ENCODE peak calls at places on chromosomes 13 and 19, in six cellular contexts. One of them, this sample, is unnamed.

GRCh38 chr13:23610966-23611486 is 40.8 kb downstream of the TNFRSF19 start:
- DNase-seq in MV-4-11: peak
- DNase-seq in activated T-cell treated with anti-CD3 and anti-CD28 coated beads, Interleukin-2, amount 50 U/mL, for 48 hours: no peak
- DNase-seq in AG04450: no peak
- DNase-seq in stimulated activated CD4-positive, alpha-beta T cell treated with anti-CD3 and anti-CD28 coated beads, TNF-alpha, amount 100 ng/mL, for 48 hours: no peak
- DNase-seq in neural progenitor cell: no peak
- DNase-seq in this sample: no peak

GRCh38 chr19:12956446-12957388 is at the start of gene GADD45GIP1:
- DNase-seq in AG04450: no peak
- DNase-seq in MV-4-11: peak
- DNase-seq in activated T-cell treated with anti-CD3 and anti-CD28 coated beads, Interleukin-2, amount 50 U/mL, for 48 hours: peak
- DNase-seq in stimulated activated CD4-positive, alpha-beta T cell treated with anti-CD3 and anti-CD28 coated beads, TNF-alpha, amount 100 ng/mL, for 48 hours: peak
- DNase-seq in neural progenitor cell: peak
- DNase-seq in this sample: peak

GRCh38 chr19:42272535-42272897 is 3.5 kb downstream of the CIC start:
- DNase-seq in neural progenitor cell: no peak
- DNase-seq in stimulated activated CD4-positive, alpha-beta T cell treated with anti-CD3 and anti-CD28 coated beads, TNF-alpha, amount 100 ng/mL, for 48 hours: no peak
- DNase-seq in MV-4-11: no peak
- DNase-seq in AG04450: no peak
- DNase-seq in activated T-cell treated with anti-CD3 and anti-CD28 coated beads, Interleukin-2, amount 50 U/mL, for 48 hours: no peak
- DNase-seq in this sample: no peak

GRCh38 chr13:44389003-44389666 is 15.5 kb downstream of the SERP2 start:
- DNase-seq in AG04450: no peak
- DNase-seq in activated T-cell treated with anti-CD3 and anti-CD28 coated beads, Interleukin-2, amount 50 U/mL, for 48 hours: no peak
- DNase-seq in neural progenitor cell: peak
- DNase-seq in stimulated activated CD4-positive, alpha-beta T cell treated with anti-CD3 and anti-CD28 coated beads, TNF-alpha, amount 100 ng/mL, for 48 hours: no peak
- DNase-seq in MV-4-11: peak
- DNase-seq in this sample: no peak

GRCh38 chr19:5993516-5994406 is 15.8 kb upstream of the RANBP3 start:
- DNase-seq in activated T-cell treated with anti-CD3 and anti-CD28 coated beads, Interleukin-2, amount 50 U/mL, for 48 hours: no peak
- DNase-seq in AG04450: no peak
- DNase-seq in neural progenitor cell: no peak
- DNase-seq in stimulated activated CD4-positive, alpha-beta T cell treated with anti-CD3 and anti-CD28 coated beads, TNF-alpha, amount 100 ng/mL, for 48 hours: no peak
- DNase-seq in MV-4-11: no peak
- DNase-seq in this sample: no peak

GRCh38 chr19:50258918-50259372 is 55.5 kb downstream of the MYH14 start:
- DNase-seq in activated T-cell treated with anti-CD3 and anti-CD28 coated beads, Interleukin-2, amount 50 U/mL, for 48 hours: peak
- DNase-seq in stimulated activated CD4-positive, alpha-beta T cell treated with anti-CD3 and anti-CD28 coated beads, TNF-alpha, amount 100 ng/mL, for 48 hours: no peak
- DNase-seq in neural progenitor cell: peak
- DNase-seq in AG04450: no peak
- DNase-seq in MV-4-11: no peak
- DNase-seq in this sample: no peak

GRCh38 chr19:40614595-40615411 is 13.6 kb downstream of the LTBP4 start:
- DNase-seq in AG04450: peak
- DNase-seq in activated T-cell treated with anti-CD3 and anti-CD28 coated beads, Interleukin-2, amount 50 U/mL, for 48 hours: peak
- DNase-seq in neural progenitor cell: peak
- DNase-seq in stimulated activated CD4-positive, alpha-beta T cell treated with anti-CD3 and anti-CD28 coated beads, TNF-alpha, amount 100 ng/mL, for 48 hours: peak
- DNase-seq in MV-4-11: peak
- DNase-seq in this sample: peak

GRCh38 chr19:32691291-32691951 is at the start of gene NUDT19:
- DNase-seq in neural progenitor cell: peak
- DNase-seq in AG04450: peak
- DNase-seq in activated T-cell treated with anti-CD3 and anti-CD28 coated beads, Interleukin-2, amount 50 U/mL, for 48 hours: peak
- DNase-seq in MV-4-11: peak
- DNase-seq in stimulated activated CD4-positive, alpha-beta T cell treated with anti-CD3 and anti-CD28 coated beads, TNF-alpha, amount 100 ng/mL, for 48 hours: peak
- DNase-seq in this sample: peak

GRCh38 chr19:34960103-34960805 is 3.8 kb downstream of the ZNF792 start:
- DNase-seq in neural progenitor cell: no peak
- DNase-seq in activated T-cell treated with anti-CD3 and anti-CD28 coated beads, Interleukin-2, amount 50 U/mL, for 48 hours: no peak
- DNase-seq in AG04450: peak
- DNase-seq in MV-4-11: no peak
- DNase-seq in stimulated activated CD4-positive, alpha-beta T cell treated with anti-CD3 and anti-CD28 coated beads, TNF-alpha, amount 100 ng/mL, for 48 hours: no peak
- DNase-seq in this sample: no peak

GRCh38 chr13:29081697-29082440 is 261.7 kb downstream of the MTUS2 start:
- DNase-seq in neural progenitor cell: no peak
- DNase-seq in stimulated activated CD4-positive, alpha-beta T cell treated with anti-CD3 and anti-CD28 coated beads, TNF-alpha, amount 100 ng/mL, for 48 hours: no peak
- DNase-seq in MV-4-11: no peak
- DNase-seq in AG04450: no peak
- DNase-seq in activated T-cell treated with anti-CD3 and anti-CD28 coated beads, Interleukin-2, amount 50 U/mL, for 48 hours: no peak
- DNase-seq in this sample: no peak

GRCh38 chr13:36430247-36431203 is 1.8 kb upstream of the CCNA1 start:
- DNase-seq in AG04450: no peak
- DNase-seq in neural progenitor cell: peak
- DNase-seq in MV-4-11: no peak
- DNase-seq in stimulated activated CD4-positive, alpha-beta T cell treated with anti-CD3 and anti-CD28 coated beads, TNF-alpha, amount 100 ng/mL, for 48 hours: no peak
- DNase-seq in activated T-cell treated with anti-CD3 and anti-CD28 coated beads, Interleukin-2, amount 50 U/mL, for 48 hours: no peak
- DNase-seq in this sample: no peak

GRCh38 chr13:90414691-90415596 is 932.5 kb upstream of the MIR17HG start:
- DNase-seq in MV-4-11: no peak
- DNase-seq in AG04450: peak
- DNase-seq in stimulated activated CD4-positive, alpha-beta T cell treated with anti-CD3 and anti-CD28 coated beads, TNF-alpha, amount 100 ng/mL, for 48 hours: no peak
- DNase-seq in neural progenitor cell: no peak
- DNase-seq in activated T-cell treated with anti-CD3 and anti-CD28 coated beads, Interleukin-2, amount 50 U/mL, for 48 hours: no peak
- DNase-seq in this sample: no peak

GRCh38 chr13:40779049-40779448 is 8.1 kb upstream of the MRPS31 start:
- DNase-seq in AG04450: no peak
- DNase-seq in MV-4-11: no peak
- DNase-seq in stimulated activated CD4-positive, alpha-beta T cell treated with anti-CD3 and anti-CD28 coated beads, TNF-alpha, amount 100 ng/mL, for 48 hours: no peak
- DNase-seq in neural progenitor cell: no peak
- DNase-seq in activated T-cell treated with anti-CD3 and anti-CD28 coated beads, Interleukin-2, amount 50 U/mL, for 48 hours: no peak
- DNase-seq in this sample: no peak

GRCh38 chr19:1146858-1147780 is 26.9 kb downstream of the SBNO2 start:
- DNase-seq in activated T-cell treated with anti-CD3 and anti-CD28 coated beads, Interleukin-2, amount 50 U/mL, for 48 hours: no peak
- DNase-seq in MV-4-11: no peak
- DNase-seq in AG04450: no peak
- DNase-seq in neural progenitor cell: no peak
- DNase-seq in stimulated activated CD4-positive, alpha-beta T cell treated with anti-CD3 and anti-CD28 coated beads, TNF-alpha, amount 100 ng/mL, for 48 hours: no peak
- DNase-seq in this sample: no peak

GRCh38 chr13:36601186-36601585 is 72.6 kb upstream of the SERTM1 start:
- DNase-seq in activated T-cell treated with anti-CD3 and anti-CD28 coated beads, Interleukin-2, amount 50 U/mL, for 48 hours: no peak
- DNase-seq in AG04450: no peak
- DNase-seq in MV-4-11: peak
- DNase-seq in neural progenitor cell: no peak
- DNase-seq in stimulated activated CD4-positive, alpha-beta T cell treated with anti-CD3 and anti-CD28 coated beads, TNF-alpha, amount 100 ng/mL, for 48 hours: no peak
- DNase-seq in this sample: no peak

GRCh38 chr13:73162912-73163911 is 104.4 kb downstream of the KLF5 start:
- DNase-seq in activated T-cell treated with anti-CD3 and anti-CD28 coated beads, Interleukin-2, amount 50 U/mL, for 48 hours: no peak
- DNase-seq in MV-4-11: no peak
- DNase-seq in stimulated activated CD4-positive, alpha-beta T cell treated with anti-CD3 and anti-CD28 coated beads, TNF-alpha, amount 100 ng/mL, for 48 hours: no peak
- DNase-seq in AG04450: no peak
- DNase-seq in neural progenitor cell: no peak
- DNase-seq in this sample: no peak

GRCh38 chr19:2051771-2052704 is 994 bp upstream of the MKNK2 start:
- DNase-seq in stimulated activated CD4-positive, alpha-beta T cell treated with anti-CD3 and anti-CD28 coated beads, TNF-alpha, amount 100 ng/mL, for 48 hours: no peak
- DNase-seq in MV-4-11: peak
- DNase-seq in AG04450: no peak
- DNase-seq in neural progenitor cell: no peak
- DNase-seq in activated T-cell treated with anti-CD3 and anti-CD28 coated beads, Interleukin-2, amount 50 U/mL, for 48 hours: peak
- DNase-seq in this sample: no peak

GRCh38 chr19:40341601-40342482 is 6.4 kb downstream of the C19orf47 start:
- DNase-seq in neural progenitor cell: no peak
- DNase-seq in AG04450: no peak
- DNase-seq in MV-4-11: no peak
- DNase-seq in activated T-cell treated with anti-CD3 and anti-CD28 coated beads, Interleukin-2, amount 50 U/mL, for 48 hours: no peak
- DNase-seq in stimulated activated CD4-positive, alpha-beta T cell treated with anti-CD3 and anti-CD28 coated beads, TNF-alpha, amount 100 ng/mL, for 48 hours: no peak
- DNase-seq in this sample: no peak

This sample was measured in activated T-helper 1 cell treated with anti-CD3 and anti-CD28 coated beads, Interleukin-12 subunit alpha, Interleukin-12 subunit beta, Interleukin-2, Interleukin-4 antibody, amounts not matched to agents 30 ng/mL and 10 ng/mL and 1 ng/mL, durations not matched to agents 14 hours and 24 hours and 36 hours.